ENCODE peak calls at places on chromosomes 11 and 22, in eight cellular contexts. E, H, N, R, I, C, Y and U are unnamed samples.

GRCh38 chr11:76236092-76237026 is 30.1 kb upstream of the WNT11 start:
- DNase-seq in E (peak; percentile 82), H (peak; percentile 78), N (peak; percentile 85), R (peak; percentile 59), I (peak; percentile 57), C (peak; percentile 57), Y (peak; percentile 81), U (peak; percentile 20)

GRCh38 chr22:33785283-33785991 is 134.8 kb downstream of the LARGE1 start:
- DNase-seq in E (peak; percentile 16), H (no peak), N (no peak), R (no peak), I (peak; percentile 33), C (peak; percentile 73), Y (no peak), U (no peak)

GRCh38 chr22:44710474-44711235 is 8.7 kb downstream of the PRR5 start:
- DNase-seq in E (no peak), H (no peak), N (no peak), R (no peak), I (no peak), C (no peak), Y (no peak), U (no peak)

GRCh38 chr11:128415539-128415938 is 171.8 kb downstream of the ETS1 start:
- DNase-seq in E (no peak), H (no peak), N (no peak), R (no peak), I (no peak), C (peak; percentile 74), Y (no peak), U (no peak)

GRCh38 chr11:23897453-23898289 is 599.2 kb upstream of the LUZP2 start:
- DNase-seq in E (no peak), H (no peak), N (no peak), R (no peak), I (peak; percentile 76), C (peak; percentile 93), Y (no peak), U (peak; percentile 48)

GRCh38 chr11:67640021-67640757 is 626 bp upstream of the TBX10 start:
- DNase-seq in E (peak; percentile 78), H (no peak), N (peak; percentile 87), R (no peak), I (peak; percentile 60), C (peak; percentile 19), Y (peak; percentile 39), U (no peak)

GRCh38 chr11:3123761-3124733 is 41.1 kb downstream of the OSBPL5 start:
- DNase-seq in E (peak; percentile 92), H (no peak), N (no peak), R (peak; percentile 78), I (peak; percentile 96), C (peak; percentile 95), Y (no peak), U (peak; percentile 93)

GRCh38 chr11:32571039-32571438 is 12.6 kb upstream of the EIF3M start:
- DNase-seq in E (no peak), H (no peak), N (no peak), R (no peak), I (no peak), C (no peak), Y (no peak), U (no peak)